ENCODE peak calls at places on chromosome 20, in seven cellular contexts. D is GM23338; Q is tibial nerve; R is CD4-positive, alpha-beta T cell; U is adrenal gland; V is esophagus muscularis mucosa; J is upper lobe of right lung. K is an unnamed sample.

GRCh38 chr20:3887870-3888614 is 1.1 kb upstream of the PANK2 start:
- DNase-seq in D (peak), Q (no peak), R (no peak), U (no peak), V (no peak), J (no peak), K (peak)

GRCh38 chr20:22770240-22770800 is 185.9 kb upstream of the FOXA2 start:
- DNase-seq in D (no peak), Q (no peak), R (no peak), U (no peak), V (no peak), J (no peak), K (no peak)

GRCh38 chr20:6588296-6588695 is 179.2 kb upstream of the BMP2 start:
- DNase-seq in D (no peak), Q (no peak), R (no peak), U (no peak), V (peak), J (no peak), K (peak)

GRCh38 chr20:44733341-44734069 is 12.2 kb upstream of the KCNK15 start:
- DNase-seq in D (peak), Q (peak), R (peak), U (peak), V (no peak), J (peak), K (peak)

GRCh38 chr20:438581-439469 is 23.5 kb downstream of the TBC1D20 start:
- DNase-seq in D (no peak), Q (peak), R (peak), U (no peak), V (no peak), J (no peak), K (no peak)

GRCh38 chr20:35556871-35557270 is 15.0 kb downstream of the ERGIC3 start:
- DNase-seq in D (no peak), Q (no peak), R (no peak), U (no peak), V (no peak), J (peak), K (no peak)

GRCh38 chr20:32898721-32899120 is 40.0 kb downstream of the EFCAB8 start:
- DNase-seq in D (no peak), Q (no peak), R (no peak), U (no peak), V (no peak), J (no peak), K (peak)

GRCh38 chr20:38143646-38144554 is 21.2 kb downstream of the TGM2 start:
- DNase-seq in D (no peak), Q (no peak), R (no peak), U (peak), V (no peak), J (no peak), K (peak)

GRCh38 chr20:49400410-49400809 is 82.1 kb downstream of the KCNB1 start:
- DNase-seq in D (no peak), Q (peak), R (no peak), U (no peak), V (peak), J (no peak), K (peak)

GRCh38 chr20:50513169-50514034 is 3.2 kb downstream of the PTPN1 start:
- DNase-seq in D (no peak), Q (no peak), R (no peak), U (no peak), V (no peak), J (no peak), K (peak)

GRCh38 chr20:63860325-63861051 is 810 bp upstream of the ABHD16B start:
- DNase-seq in D (no peak), Q (no peak), R (no peak), U (no peak), V (no peak), J (no peak), K (no peak)

GRCh38 chr20:694496-694895 is 18.9 kb upstream of the SCRT2 start:
- DNase-seq in D (no peak), Q (no peak), R (no peak), U (no peak), V (no peak), J (no peak), K (no peak)

GRCh38 chr20:64261138-64261537 is 5.6 kb downstream of the PCMTD2 start:
- DNase-seq in D (no peak), Q (peak), R (no peak), U (peak), V (no peak), J (no peak), K (no peak)

GRCh38 chr20:58630063-58630462 is 21.0 kb upstream of the STX16 start:
- DNase-seq in D (no peak), Q (no peak), R (no peak), U (no peak), V (no peak), J (no peak), K (peak)

GRCh38 chr20:50299325-50299629 is 108.6 kb downstream of the CEBPB start:
- DNase-seq in D (no peak), Q (no peak), R (no peak), U (no peak), V (no peak), J (no peak), K (no peak)

GRCh38 chr20:5913166-5913565 is 37.2 kb downstream of the TRMT6 start:
- DNase-seq in D (no peak), Q (no peak), R (no peak), U (no peak), V (no peak), J (no peak), K (no peak)

GRCh38 chr20:14924433-14924832 is 587.0 kb upstream of the FLRT3 start:
- DNase-seq in D (no peak), Q (no peak), R (no peak), U (no peak), V (no peak), J (no peak), K (no peak)

GRCh38 chr20:24697411-24697810 is 228.0 kb downstream of the SYNDIG1 start:
- DNase-seq in D (no peak), Q (no peak), R (no peak), U (peak), V (peak), J (no peak), K (no peak)

GRCh38 chr20:49846206-49846807 is 33.7 kb downstream of the SLC9A8 start:
- DNase-seq in D (peak), Q (peak), R (peak), U (peak), V (no peak), J (no peak), K (peak)

GRCh38 chr20:39523405-39523804 is 561.3 kb downstream of the DHX35 start:
- DNase-seq in D (no peak), Q (no peak), R (no peak), U (no peak), V (peak), J (no peak), K (no peak)

GRCh38 chr20:2837561-2837960 is 2.9 kb downstream of the PCED1A start:
- DNase-seq in D (no peak), Q (no peak), R (no peak), U (no peak), V (no peak), J (peak), K (no peak)
- TF ChIP-seq CTCF in D (no peak), Q (no peak), R (no peak), U (no peak), V (no peak), J (no peak), K (no peak)

GRCh38 chr20:10594286-10594868 is 79.4 kb downstream of the JAG1 start:
- DNase-seq in D (no peak), Q (no peak), R (no peak), U (no peak), V (no peak), J (no peak), K (peak)

GRCh38 chr20:10595985-10596384 is 77.8 kb downstream of the JAG1 start:
- DNase-seq in D (no peak), Q (no peak), R (no peak), U (no peak), V (no peak), J (no peak), K (no peak)

GRCh38 chr20:10595230-10595629 is 78.6 kb downstream of the JAG1 start:
- DNase-seq in D (no peak), Q (no peak), R (no peak), U (no peak), V (no peak), J (no peak), K (no peak)

GRCh38 chr20:10590950-10591349 is 82.8 kb downstream of the JAG1 start:
- DNase-seq in D (no peak), Q (no peak), R (no peak), U (no peak), V (no peak), J (no peak), K (no peak)

DNA sequence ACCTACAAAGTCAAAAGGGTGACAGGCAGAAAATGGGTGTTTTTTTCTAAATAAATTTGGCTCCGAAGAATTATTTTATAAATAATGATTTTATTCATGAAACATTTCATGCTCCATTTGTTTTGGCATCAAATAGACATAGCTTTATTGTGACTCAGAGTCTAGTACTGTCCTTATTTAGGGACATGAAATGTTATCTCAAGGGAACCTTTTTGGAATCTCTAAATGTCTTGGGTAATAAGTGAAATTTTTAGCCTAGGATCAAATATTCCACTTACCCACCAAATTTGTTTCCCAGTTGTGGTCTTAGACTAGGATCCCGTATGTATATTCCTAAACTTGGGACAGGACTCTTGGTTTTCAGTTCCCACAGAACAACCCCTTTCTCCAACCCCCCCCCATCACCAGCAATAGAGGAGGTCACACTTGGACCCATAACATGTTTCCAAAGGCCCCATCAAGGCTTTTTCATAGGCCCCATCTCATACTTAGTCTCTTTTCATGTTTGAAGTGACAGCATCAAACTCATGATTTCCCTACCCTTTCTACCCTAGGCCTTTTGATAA is 81.8 kb downstream of the JAG1 start:
- DNase-seq in D (no peak), Q (no peak), R (no peak), U (no peak), V (no peak), J (no peak), K (peak)
- H3K27ac ChIP-seq in D (no peak), Q (peak), R (no peak), U (no peak), V (peak), J (no peak), K (peak)

GRCh38 chr20:46715292-46715756 is 5.9 kb downstream of the SLC2A10 start:
- DNase-seq in D (peak), Q (peak), R (no peak), U (peak), V (peak), J (no peak), K (peak)
- TF ChIP-seq CTCF in D (no peak), Q (peak), R (no peak), U (no peak), V (no peak), J (no peak), K (peak)

DNA sequence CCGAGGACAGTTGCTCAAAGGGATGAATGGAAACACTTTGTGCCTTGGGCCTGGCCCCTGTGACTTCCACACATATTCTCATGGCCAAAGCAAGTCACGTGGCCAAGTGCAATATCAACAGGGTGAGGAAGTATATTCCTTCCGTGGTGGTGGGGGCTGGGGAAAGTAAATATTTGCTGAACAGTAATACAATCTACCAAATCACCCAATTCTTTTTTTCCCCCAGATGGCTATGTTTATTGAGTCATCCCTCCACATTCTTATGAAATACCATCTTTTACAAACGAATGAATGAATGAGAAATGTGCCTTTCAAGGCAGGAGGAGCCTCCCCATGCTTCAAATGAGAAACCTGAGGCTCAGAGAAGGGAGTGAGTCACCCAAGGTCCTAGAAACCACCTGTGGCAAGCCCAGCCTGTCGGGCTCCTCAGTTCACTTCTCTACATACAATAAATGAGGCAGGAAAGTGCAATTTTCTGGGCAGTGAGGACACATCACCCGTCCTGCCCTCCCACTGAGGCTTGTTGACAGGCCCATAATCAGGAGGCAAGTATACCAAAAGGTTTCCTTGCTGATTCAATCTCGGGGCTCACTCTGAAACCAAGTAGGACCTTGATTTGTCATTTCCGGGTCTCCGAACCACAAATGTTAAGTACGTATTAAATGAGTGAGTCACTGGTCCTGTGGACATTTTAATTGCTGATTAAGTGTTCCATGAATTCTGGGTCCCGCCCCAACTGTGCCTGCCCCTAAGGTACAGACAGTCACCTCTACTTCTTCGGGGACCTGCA is 25.3 kb upstream of the TOP1 start:
- DNase-seq in D (peak), Q (peak), R (peak), U (peak), V (no peak), J (peak), K (peak)
- H3K27ac ChIP-seq in D (no peak), Q (peak), R (peak), U (peak), V (peak), J (peak), K (peak)

GRCh38 chr20:45985573-45985972 is 13.6 kb upstream of the ZNF335 start:
- DNase-seq in D (peak), Q (no peak), R (no peak), U (no peak), V (no peak), J (no peak), K (no peak)
- TF ChIP-seq CTCF in D (peak), Q (no peak), R (no peak), U (no peak), V (no peak), J (no peak), K (no peak)